ENCODE peak calls at places on chromosomes 1 and 21, in five cellular contexts. One of them, this sample, is unnamed.

GRCh38 chr1:116881879-116882520 is 27.7 kb upstream of the PTGFRN start:
- DNase-seq in NCI-H1930: peak
- DNase-seq in left lobe of liver: no peak
- DNase-seq in stimulated activated CD4-positive, alpha-beta T cell treated with anti-CD3 and anti-CD28 coated beads, Interleukin-2, amount 100 ng/mL, for 48 hours: peak
- DNase-seq in AG04450: peak
- DNase-seq in this sample: peak

GRCh38 chr1:21634481-21635137 is 34.5 kb downstream of the RAP1GAP start:
- DNase-seq in AG04450: no peak
- DNase-seq in stimulated activated CD4-positive, alpha-beta T cell treated with anti-CD3 and anti-CD28 coated beads, Interleukin-2, amount 100 ng/mL, for 48 hours: no peak
- DNase-seq in NCI-H1930: no peak
- DNase-seq in left lobe of liver: peak
- DNase-seq in this sample: no peak

GRCh38 chr1:13432251-13432650 is 22.0 kb downstream of the PRAMEF20 start:
- DNase-seq in NCI-H1930: no peak
- DNase-seq in left lobe of liver: no peak
- DNase-seq in stimulated activated CD4-positive, alpha-beta T cell treated with anti-CD3 and anti-CD28 coated beads, Interleukin-2, amount 100 ng/mL, for 48 hours: no peak
- DNase-seq in AG04450: no peak
- DNase-seq in this sample: no peak

GRCh38 chr1:9039761-9040658 is 13.8 kb upstream of the SLC2A7 start:
- DNase-seq in NCI-H1930: no peak
- DNase-seq in left lobe of liver: no peak
- DNase-seq in AG04450: no peak
- DNase-seq in stimulated activated CD4-positive, alpha-beta T cell treated with anti-CD3 and anti-CD28 coated beads, Interleukin-2, amount 100 ng/mL, for 48 hours: no peak
- DNase-seq in this sample: no peak

GRCh38 chr1:154423303-154423987 is 18.3 kb downstream of the IL6R start:
- DNase-seq in AG04450: no peak
- DNase-seq in NCI-H1930: no peak
- DNase-seq in stimulated activated CD4-positive, alpha-beta T cell treated with anti-CD3 and anti-CD28 coated beads, Interleukin-2, amount 100 ng/mL, for 48 hours: no peak
- DNase-seq in left lobe of liver: no peak
- DNase-seq in this sample: no peak

GRCh38 chr1:216670118-216670870 is 52.9 kb downstream of the ESRRG start:
- DNase-seq in AG04450: no peak
- DNase-seq in NCI-H1930: no peak
- DNase-seq in stimulated activated CD4-positive, alpha-beta T cell treated with anti-CD3 and anti-CD28 coated beads, Interleukin-2, amount 100 ng/mL, for 48 hours: no peak
- DNase-seq in left lobe of liver: no peak
- DNase-seq in this sample: no peak

GRCh38 chr1:2801535-2802291 is at the start of gene TTC34:
- DNase-seq in stimulated activated CD4-positive, alpha-beta T cell treated with anti-CD3 and anti-CD28 coated beads, Interleukin-2, amount 100 ng/mL, for 48 hours: peak
- DNase-seq in left lobe of liver: no peak
- DNase-seq in AG04450: no peak
- DNase-seq in NCI-H1930: peak
- DNase-seq in this sample: peak

GRCh38 chr1:20698195-20698910 is 19.5 kb downstream of the KIF17 start:
- DNase-seq in AG04450: peak
- DNase-seq in left lobe of liver: no peak
- DNase-seq in stimulated activated CD4-positive, alpha-beta T cell treated with anti-CD3 and anti-CD28 coated beads, Interleukin-2, amount 100 ng/mL, for 48 hours: no peak
- DNase-seq in NCI-H1930: no peak
- DNase-seq in this sample: no peak

GRCh38 chr1:177983824-177984528 is 14.1 kb upstream of the SEC16B start:
- DNase-seq in NCI-H1930: peak
- DNase-seq in stimulated activated CD4-positive, alpha-beta T cell treated with anti-CD3 and anti-CD28 coated beads, Interleukin-2, amount 100 ng/mL, for 48 hours: no peak
- DNase-seq in left lobe of liver: no peak
- DNase-seq in AG04450: peak
- DNase-seq in this sample: no peak

GRCh38 chr1:180907313-180908055 is 5.2 kb upstream of the KIAA1614 start:
- DNase-seq in NCI-H1930: no peak
- DNase-seq in AG04450: no peak
- DNase-seq in stimulated activated CD4-positive, alpha-beta T cell treated with anti-CD3 and anti-CD28 coated beads, Interleukin-2, amount 100 ng/mL, for 48 hours: no peak
- DNase-seq in left lobe of liver: peak
- DNase-seq in this sample: no peak

GRCh38 chr1:248884632-248885295 is 21.3 kb upstream of the PGBD2 start:
- DNase-seq in left lobe of liver: no peak
- DNase-seq in NCI-H1930: no peak
- DNase-seq in stimulated activated CD4-positive, alpha-beta T cell treated with anti-CD3 and anti-CD28 coated beads, Interleukin-2, amount 100 ng/mL, for 48 hours: no peak
- DNase-seq in AG04450: no peak
- DNase-seq in this sample: no peak

GRCh38 chr1:222892137-222892763 is 77.4 kb downstream of the DISP1 start:
- DNase-seq in NCI-H1930: no peak
- DNase-seq in AG04450: no peak
- DNase-seq in stimulated activated CD4-positive, alpha-beta T cell treated with anti-CD3 and anti-CD28 coated beads, Interleukin-2, amount 100 ng/mL, for 48 hours: no peak
- DNase-seq in left lobe of liver: no peak
- DNase-seq in this sample: no peak

GRCh38 chr21:40658237-40658636 is 188.7 kb downstream of the DSCAM start:
- DNase-seq in left lobe of liver: no peak
- DNase-seq in NCI-H1930: peak
- DNase-seq in stimulated activated CD4-positive, alpha-beta T cell treated with anti-CD3 and anti-CD28 coated beads, Interleukin-2, amount 100 ng/mL, for 48 hours: no peak
- DNase-seq in AG04450: no peak
- DNase-seq in this sample: no peak

GRCh38 chr1:80384037-80384830 is 1377.7 kb upstream of the ADGRL4 start:
- DNase-seq in NCI-H1930: no peak
- DNase-seq in stimulated activated CD4-positive, alpha-beta T cell treated with anti-CD3 and anti-CD28 coated beads, Interleukin-2, amount 100 ng/mL, for 48 hours: no peak
- DNase-seq in AG04450: no peak
- DNase-seq in left lobe of liver: no peak
- DNase-seq in this sample: no peak

GRCh38 chr1:153509729-153510354 is 25.9 kb downstream of the S100A6 start:
- DNase-seq in AG04450: no peak
- DNase-seq in left lobe of liver: no peak
- DNase-seq in NCI-H1930: peak
- DNase-seq in stimulated activated CD4-positive, alpha-beta T cell treated with anti-CD3 and anti-CD28 coated beads, Interleukin-2, amount 100 ng/mL, for 48 hours: peak
- DNase-seq in this sample: peak

GRCh38 chr1:93033029-93033428 is 46.1 kb upstream of the MTF2 start:
- DNase-seq in NCI-H1930: no peak
- DNase-seq in AG04450: no peak
- DNase-seq in stimulated activated CD4-positive, alpha-beta T cell treated with anti-CD3 and anti-CD28 coated beads, Interleukin-2, amount 100 ng/mL, for 48 hours: no peak
- DNase-seq in left lobe of liver: no peak
- DNase-seq in this sample: no peak

This sample was measured in stimulated activated CD8-positive, alpha-beta memory T cell treated with anti-CD3 and anti-CD28 coated beads, Interleukin-2, amount 100 ng/mL, for 48 hours.